ENCODE peak calls at places on chromosomes 6 and 20, in six cellular contexts. Q, H, V, R, B and C are unnamed samples.

GRCh38 chr6:166989427-166990034 is 9.7 kb upstream of the CEP43 start:
- DNase-seq in Q (peak), H (peak), V (no peak), R (no peak), B (peak), C (no peak)

GRCh38 chr6:166778776-166779175 is 151.7 kb upstream of the RPS6KA2 start:
- DNase-seq in Q (no peak), H (no peak), V (no peak), R (no peak), B (no peak), C (no peak)

GRCh38 chr20:15789083-15789482 is 784.2 kb downstream of the KIF16B start:
- DNase-seq in Q (no peak), H (no peak), V (no peak), R (no peak), B (no peak), C (no peak)

GRCh38 chr6:1618305-1619105 is 8.8 kb downstream of the FOXC1 start:
- DNase-seq in Q (no peak), H (no peak), V (no peak), R (no peak), B (no peak), C (no peak)

GRCh38 chr20:58990651-58991445 is 9.8 kb downstream of the NELFCD start:
- DNase-seq in Q (no peak), H (no peak), V (no peak), R (no peak), B (no peak), C (no peak)

GRCh38 chr20:57622201-57622570 is 2.0 kb upstream of the ZBP1 start:
- DNase-seq in Q (no peak), H (no peak), V (no peak), R (no peak), B (no peak), C (no peak)

GRCh38 chr6:6886886-6887285 is 220.9 kb upstream of the RREB1 start:
- DNase-seq in Q (no peak), H (no peak), V (no peak), R (no peak), B (no peak), C (no peak)

GRCh38 chr6:6002809-6003333 is 3.9 kb downstream of the NRN1 start:
- DNase-seq in Q (no peak), H (no peak), V (no peak), R (no peak), B (no peak), C (no peak)

GRCh38 chr20:59948828-59949720 is 8.9 kb downstream of the FAM217B start:
- DNase-seq in Q (peak), H (no peak), V (peak), R (no peak), B (no peak), C (no peak)

GRCh38 chr6:24982231-24982630 is 46.5 kb upstream of the RIPOR2 start:
- DNase-seq in Q (no peak), H (no peak), V (no peak), R (no peak), B (no peak), C (no peak)

GRCh38 chr20:46315311-46315710 is 7.0 kb upstream of the CDH22 start:
- DNase-seq in Q (no peak), H (no peak), V (no peak), R (no peak), B (no peak), C (no peak)

GRCh38 chr6:124881898-124882579 is 80.2 kb upstream of the RNF217 start:
- DNase-seq in Q (peak), H (no peak), V (peak), R (peak), B (no peak), C (no peak)

GRCh38 chr6:31664790-31665500 is at the start of gene GPANK1:
- DNase-seq in Q (peak), H (peak), V (peak), R (peak), B (peak), C (peak)

GRCh38 chr6:4936681-4937041 is 67.2 kb downstream of the RPP40 start:
- DNase-seq in Q (peak), H (no peak), V (no peak), R (no peak), B (no peak), C (no peak)

GRCh38 chr6:52149076-52149475 is 37.1 kb upstream of the IL17A start:
- DNase-seq in Q (no peak), H (no peak), V (no peak), R (no peak), B (no peak), C (no peak)

GRCh38 chr6:144689503-144690040 is 404.4 kb downstream of the UTRN start:
- DNase-seq in Q (no peak), H (no peak), V (no peak), R (no peak), B (no peak), C (no peak)

GRCh38 chr6:24495516-24495847 is 713 bp downstream of the ALDH5A1 start:
- DNase-seq in Q (no peak), H (peak), V (peak), R (peak), B (peak), C (no peak)

GRCh38 chr6:28303570-28303969 is 22.2 kb downstream of the PGBD1 start:
- DNase-seq in Q (no peak), H (no peak), V (no peak), R (no peak), B (no peak), C (no peak)

GRCh38 chr6:107217248-107217647 is 101.9 kb upstream of the BEND3 start:
- DNase-seq in Q (no peak), H (no peak), V (no peak), R (no peak), B (no peak), C (no peak)

GRCh38 chr6:75202676-75203131 is 3.1 kb downstream of the COL12A1 start:
- DNase-seq in Q (no peak), H (no peak), V (no peak), R (no peak), B (no peak), C (no peak)

GRCh38 chr6:101257163-101257562 is 136.3 kb upstream of the GRIK2 start:
- DNase-seq in Q (no peak), H (no peak), V (no peak), R (no peak), B (no peak), C (no peak)

GRCh38 chr6:33878541-33878940 is 74.7 kb upstream of the MLN start:
- DNase-seq in Q (no peak), H (no peak), V (no peak), R (no peak), B (no peak), C (no peak)

GRCh38 chr6:41375598-41376151 is 40.3 kb downstream of the NCR2 start:
- DNase-seq in Q (no peak), H (no peak), V (no peak), R (no peak), B (no peak), C (no peak)

GRCh38 chr6:159715605-159716004 is 11.7 kb upstream of the WTAP start:
- DNase-seq in Q (no peak), H (no peak), V (no peak), R (no peak), B (no peak), C (no peak)

GRCh38 chr6:159715168-159715567 is 12.1 kb upstream of the WTAP start:
- DNase-seq in Q (no peak), H (no peak), V (no peak), R (no peak), B (no peak), C (no peak)

GRCh38 chr6:159713984-159714383 is 13.3 kb upstream of the WTAP start:
- DNase-seq in Q (no peak), H (no peak), V (no peak), R (no peak), B (no peak), C (no peak)

GRCh38 chr6:159716247-159717086 is 10.8 kb upstream of the WTAP start:
- DNase-seq in Q (peak), H (no peak), V (no peak), R (no peak), B (no peak), C (peak)

GRCh38 chr6:159714404-159714803 is 12.9 kb upstream of the WTAP start:
- DNase-seq in Q (no peak), H (no peak), V (no peak), R (no peak), B (no peak), C (no peak)
- H3K27ac ChIP-seq in Q (no peak), H (no peak), V (no peak), R (peak), B (peak), C (no peak)

DNA sequence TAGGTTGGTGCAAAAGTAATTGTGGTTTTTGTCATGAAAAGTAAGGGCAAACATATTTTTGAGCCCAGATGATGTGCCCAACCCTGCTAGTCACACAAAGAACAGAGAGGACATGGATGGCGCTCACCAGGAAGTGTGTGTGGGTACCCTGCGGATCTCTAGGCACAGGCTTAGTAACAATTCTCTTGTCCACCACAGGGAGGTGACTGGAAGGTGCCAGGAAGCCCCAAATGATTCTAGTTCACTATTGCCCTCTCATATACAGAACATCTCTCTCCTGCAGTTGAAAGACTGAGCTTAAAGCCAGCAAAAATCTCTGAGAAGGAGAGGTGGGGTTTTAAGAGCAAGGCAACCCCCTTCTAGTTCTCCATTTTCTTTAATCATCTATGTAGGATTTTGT is 272.1 kb upstream of the TAB2 start:
- DNase-seq in Q (no peak), H (no peak), V (no peak), R (no peak), B (no peak), C (no peak)
- H3K27ac ChIP-seq in Q (no peak), H (no peak), V (no peak), R (no peak), B (no peak), C (no peak)

GRCh38 chr20:37228656-37229055 is 33.0 kb downstream of the GHRH start:
- DNase-seq in Q (no peak), H (no peak), V (no peak), R (peak), B (peak), C (no peak)
- H3K27ac ChIP-seq in Q (no peak), H (no peak), V (no peak), R (peak), B (peak), C (no peak)

GRCh38 chr20:346033-346639 is 775 bp upstream of the NRSN2 start:
- DNase-seq in Q (no peak), H (no peak), V (no peak), R (no peak), B (no peak), C (no peak)
- H3K27ac ChIP-seq in Q (peak), H (no peak), V (no peak), R (peak), B (peak), C (no peak)

GRCh38 chr6:152630832-152631231 is 6.3 kb downstream of the SYNE1 start:
- DNase-seq in Q (no peak), H (no peak), V (no peak), R (no peak), B (no peak), C (no peak)
- H3K27ac ChIP-seq in Q (no peak), H (no peak), V (no peak), R (no peak), B (no peak), C (no peak)